ENCODE peak calls at places on chromosome 12, in eight cellular contexts. B, L, T, J, G, A, O and Q are unnamed samples.

GRCh38 chr12:31324845-31325523 is 966 bp downstream of the SINHCAF start:
- DNase-seq in B (peak), L (peak), T (peak), J (peak), G (peak), A (peak), O (no peak), Q (peak)

GRCh38 chr12:118055865-118056773 is 4.9 kb downstream of the WSB2 start:
- DNase-seq in B (no peak), L (no peak), T (no peak), J (no peak), G (no peak), A (no peak), O (no peak), Q (no peak)

GRCh38 chr12:76449572-76449971 is 101.4 kb upstream of the BBS10 start:
- DNase-seq in B (no peak), L (no peak), T (no peak), J (no peak), G (no peak), A (peak), O (peak), Q (no peak)

GRCh38 chr12:18502422-18502821 is 235.4 kb downstream of the PLCZ1 start:
- DNase-seq in B (no peak), L (no peak), T (no peak), J (no peak), G (no peak), A (no peak), O (no peak), Q (no peak)

GRCh38 chr12:78938341-78939084 is 73.9 kb downstream of the SYT1 start:
- DNase-seq in B (no peak), L (no peak), T (no peak), J (no peak), G (no peak), A (no peak), O (no peak), Q (no peak)

GRCh38 chr12:128844031-128844635 is 9.1 kb upstream of the GLT1D1 start:
- DNase-seq in B (no peak), L (no peak), T (no peak), J (no peak), G (no peak), A (no peak), O (no peak), Q (no peak)

GRCh38 chr12:14731821-14732220 is 35.4 kb upstream of the GUCY2C start:
- DNase-seq in B (no peak), L (no peak), T (no peak), J (no peak), G (no peak), A (no peak), O (no peak), Q (no peak)

GRCh38 chr12:46177842-46178608 is 90.8 kb downstream of the SLC38A1 start:
- DNase-seq in B (no peak), L (no peak), T (peak), J (no peak), G (no peak), A (no peak), O (no peak), Q (no peak)

GRCh38 chr12:3453947-3454675 is 36.9 kb upstream of the PRMT8 start:
- DNase-seq in B (no peak), L (no peak), T (no peak), J (no peak), G (no peak), A (peak), O (peak), Q (no peak)

GRCh38 chr12:125110641-125111360 is 45.6 kb downstream of the AACS start:
- DNase-seq in B (no peak), L (no peak), T (no peak), J (no peak), G (no peak), A (peak), O (no peak), Q (no peak)

GRCh38 chr12:3263939-3264699 is 186.9 kb downstream of the TSPAN9 start:
- DNase-seq in B (no peak), L (peak), T (no peak), J (no peak), G (no peak), A (no peak), O (no peak), Q (no peak)

GRCh38 chr12:120365675-120366340 is 3.2 kb downstream of the MSI1 start:
- DNase-seq in B (no peak), L (no peak), T (no peak), J (no peak), G (no peak), A (no peak), O (no peak), Q (no peak)